ENCODE peak calls at places on chromosomes 13 and 19, in seven cellular contexts. B is lung; Y is testis; A is effector memory CD4-positive, alpha-beta T cell; E is H1; K is neuronal stem cell; P is CD8-positive, alpha-beta memory T cell. I is an unnamed sample.

GRCh38 chr13:41244555-41244954 is 18.8 kb downstream of the MTRF1 start:
- DNase-seq in B (no peak), E (no peak), P (no peak), Y (no peak), A (no peak), K (no peak), I (no peak)

GRCh38 chr13:109157275-109157674 is 527.9 kb downstream of the MYO16 start:
- DNase-seq in B (no peak), P (no peak), E (no peak), A (no peak), Y (no peak), K (no peak), I (no peak)

GRCh38 chr13:27132538-27132937 is 39.1 kb downstream of the USP12 start:
- DNase-seq in Y (no peak), K (no peak), E (no peak), B (no peak), P (no peak), A (no peak), I (no peak)

GRCh38 chr13:44549461-44549860 is 26.7 kb downstream of the TSC22D1 start:
- DNase-seq in E (no peak), Y (no peak), A (no peak), K (no peak), P (no peak), B (no peak), I (no peak)

GRCh38 chr19:30066781-30067759 is 125.0 kb downstream of the URI1 start:
- DNase-seq in Y (no peak), E (no peak), K (no peak), A (no peak), B (no peak), P (no peak), I (no peak)

GRCh38 chr13:97883356-97883755 is 70.1 kb upstream of the IPO5 start:
- DNase-seq in B (no peak), A (no peak), P (no peak), E (no peak), Y (no peak), K (no peak), I (no peak)

GRCh38 chr13:40812724-40813445 is 23.5 kb downstream of the SLC25A15 start:
- DNase-seq in K (no peak), E (no peak), Y (no peak), A (no peak), P (no peak), B (no peak), I (no peak)

GRCh38 chr13:101752432-101752831 is 300.0 kb downstream of the ITGBL1 start:
- DNase-seq in B (no peak), K (no peak), E (no peak), P (no peak), Y (no peak), A (no peak), I (no peak)

GRCh38 chr13:50693755-50694154 is 149.7 kb downstream of the DLEU7 start:
- DNase-seq in Y (peak; percentile 52), A (no peak), P (no peak), K (no peak), E (no peak), B (peak; percentile 38), I (no peak)

GRCh38 chr13:37797606-37798005 is 72.0 kb downstream of the TRPC4 start:
- DNase-seq in K (no peak), Y (no peak), E (no peak), P (no peak), A (no peak), B (no peak), I (no peak)

GRCh38 chr19:18339703-18340102 is 695 bp upstream of the PGPEP1 start:
- DNase-seq in E (peak; percentile 61), A (no peak), P (no peak), B (no peak), Y (no peak), K (no peak), I (no peak)

GRCh38 chr19:547836-548720 is 4.2 kb downstream of the GZMM start:
- DNase-seq in E (no peak), B (no peak), P (no peak), K (no peak), A (no peak), Y (no peak), I (no peak)

GRCh38 chr19:46844067-46844489 is 6.6 kb downstream of the AP2S1 start:
- DNase-seq in E (no peak), A (no peak), K (no peak), B (no peak), P (no peak), Y (no peak), I (no peak)

GRCh38 chr19:3607398-3608078 is 863 bp upstream of the TBXA2R start:
- DNase-seq in P (no peak), A (no peak), E (peak; percentile 77), Y (no peak), B (no peak), K (no peak), I (no peak)

GRCh38 chr19:18655173-18655844 is 18.5 kb downstream of the KLHL26 start:
- DNase-seq in K (no peak), B (no peak), A (no peak), P (no peak), Y (no peak), E (no peak), I (no peak)

GRCh38 chr19:58519087-58519354 is 589 bp downstream of the ZBTB45 start:
- DNase-seq in B (peak; percentile 58), Y (peak; percentile 72), A (peak; percentile 25), K (peak; percentile 71), E (peak; percentile 82), P (peak; percentile 28), I (peak; percentile 31)

GRCh38 chr13:43785166-43785680 is 1.5 kb downstream of the ENOX1 start:
- DNase-seq in B (no peak), A (no peak), E (no peak), Y (no peak), K (no peak), P (no peak), I (no peak)

GRCh38 chr13:113560645-113561416 is 23.7 kb upstream of the TFDP1 start:
- DNase-seq in P (no peak), Y (peak; percentile 11), B (peak; percentile 10), E (peak; percentile 41), A (no peak), K (no peak), I (no peak)

GRCh38 chr19:7689165-7689564 is 8.5 kb downstream of the TRAPPC5 start:
- DNase-seq in Y (no peak), P (no peak), K (no peak), B (no peak), E (no peak), A (no peak), I (no peak)

GRCh38 chr13:113006660-113007059 is 37.6 kb downstream of the MCF2L start:
- DNase-seq in Y (no peak), K (no peak), A (no peak), E (no peak), P (no peak), B (no peak), I (no peak)

GRCh38 chr13:97108535-97108910 is 113.6 kb upstream of the MBNL2 start:
- DNase-seq in B (no peak), Y (no peak), E (no peak), A (no peak), P (no peak), K (no peak), I (no peak)

GRCh38 chr13:48904668-48905290 is 70.9 kb upstream of the FNDC3A start:
- DNase-seq in Y (peak; percentile 74), A (no peak), K (no peak), P (no peak), E (no peak), B (no peak), I (no peak)

DNA sequence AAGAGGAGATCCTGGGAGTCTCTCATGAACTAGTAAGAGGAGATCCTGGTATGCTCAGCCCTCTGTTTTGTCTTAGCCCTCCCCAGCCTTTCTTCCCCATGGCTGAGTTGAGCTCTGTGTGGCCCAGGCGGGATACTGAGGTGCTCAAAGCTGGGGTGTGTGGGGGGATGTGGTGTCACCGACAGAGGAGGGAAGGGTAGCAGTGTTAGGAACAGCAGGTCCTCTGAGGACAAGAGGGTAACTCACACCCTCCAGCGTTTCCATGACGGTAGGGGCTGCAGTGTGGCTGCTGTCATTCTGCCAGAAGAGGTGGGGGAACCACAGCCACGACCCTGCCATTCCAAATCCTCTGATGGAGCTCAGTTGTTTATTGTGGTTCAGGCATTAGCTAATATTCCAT is 691 bp downstream of the KIR2DL4 start:
- DNase-seq in Y (no peak), K (no peak), E (no peak), B (no peak), A (no peak), P (no peak), I (no peak)
- H3K9me3 ChIP-seq in Y (no peaks in the 10 kb centered on the region), K (no peaks in the 10 kb centered on the region), E (peaks cover 75% of the 10 kb centered on the region), B (peaks cover 10% of the 10 kb centered on the region), A (no peaks in the 10 kb centered on the region), P (no peaks in the 10 kb centered on the region), I (no peaks in the 10 kb centered on the region)

GRCh38 chr19:12623361-12624031 is 12.8 kb downstream of the ZNF791 start:
- DNase-seq in B (no peak), Y (no peak), A (no peak), K (no peak), E (no peak), P (no peak), I (no peak)

GRCh38 chr19:12628040-12629022 is 17.6 kb downstream of the ZNF791 start:
- DNase-seq in E (no peak), K (no peak), Y (no peak), P (no peak), A (no peak), B (no peak), I (no peak)

GRCh38 chr19:12629215-12629614 is 18.5 kb downstream of the ZNF791 start:
- DNase-seq in B (no peak), A (no peak), E (no peak), Y (no peak), P (no peak), K (no peak), I (no peak)

DNA sequence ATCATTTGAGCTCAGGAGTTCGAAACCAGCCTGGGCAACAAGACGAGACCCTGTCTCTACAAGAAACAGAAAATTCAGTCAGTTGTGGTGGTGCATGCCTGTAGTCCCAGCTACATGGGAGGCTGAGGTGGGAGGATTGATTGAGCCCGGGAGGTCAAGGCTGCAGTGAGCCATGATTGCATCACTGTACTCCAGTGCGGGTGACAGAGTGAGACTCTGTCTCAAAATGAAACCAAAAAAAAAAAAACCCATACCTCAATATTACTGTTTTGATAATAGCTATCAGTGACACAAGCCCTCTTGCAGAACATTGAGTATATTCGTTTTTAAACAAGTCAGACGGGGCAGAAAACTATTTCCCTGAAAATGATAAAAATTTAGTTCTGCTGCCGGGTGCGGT is 16.2 kb downstream of the ZNF791 start:
- DNase-seq in B (no peak), K (no peak), E (no peak), A (no peak), Y (no peak), P (no peak), I (no peak)
- H3K9me3 ChIP-seq in B (peaks cover 3% of the 10 kb centered on the region), K (peaks cover 72% of the 10 kb centered on the region), E (peaks cover 39% of the 10 kb centered on the region), A (peaks cover 4% of the 10 kb centered on the region), Y (no peaks in the 10 kb centered on the region), P (peaks cover 17% of the 10 kb centered on the region), I (peaks cover 9% of the 10 kb centered on the region)

GRCh38 chr19:36564391-36564790 is 8.7 kb downstream of the ZNF529 start:
- DNase-seq in P (no peak), A (no peak), B (no peak), E (no peak), K (no peak), Y (no peak), I (no peak)
- H3K9me3 ChIP-seq in P (peaks cover 46% of the 10 kb centered on the region), A (peaks cover 50% of the 10 kb centered on the region), B (peaks cover 38% of the 10 kb centered on the region), E (peaks cover 25% of the 10 kb centered on the region), K (peaks cover 85% of the 10 kb centered on the region), Y (no peaks in the 10 kb centered on the region), I (peaks cover 46% of the 10 kb centered on the region)

DNA sequence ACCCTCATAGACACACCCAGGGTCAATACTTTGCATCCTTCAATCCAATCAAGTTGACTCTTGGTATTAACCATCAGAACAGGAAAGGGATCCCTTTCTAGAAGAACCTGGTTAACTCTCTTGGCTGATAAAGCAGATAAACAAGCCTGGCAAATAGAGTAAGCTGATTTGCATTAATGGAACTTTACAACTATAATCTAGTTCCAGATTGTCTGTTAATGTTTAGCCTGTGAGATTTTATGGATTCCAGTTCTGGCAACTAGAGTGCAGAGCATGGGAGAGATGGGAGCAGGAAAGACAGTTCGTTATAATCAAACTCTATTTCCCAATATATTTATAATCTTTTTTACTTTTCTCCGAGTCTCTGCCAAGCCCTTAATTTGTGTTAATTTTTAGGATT is 272.6 kb upstream of the KLHL1 start:
- DNase-seq in E (no peak), A (no peak), P (no peak), B (no peak), K (no peak), Y (no peak), I (no peak)
- H3K9me3 ChIP-seq in E (peaks cover 1% of the 10 kb centered on the region), A (no peaks in the 10 kb centered on the region), P (no peaks in the 10 kb centered on the region), B (no peaks in the 10 kb centered on the region), K (no peaks in the 10 kb centered on the region), Y (no peaks in the 10 kb centered on the region), I (no peaks in the 10 kb centered on the region)